ENCODE peak calls at places on chromosomes 16 and 17, in eight cellular contexts. O, Z, Y, K, Q, T, N and W are unnamed samples. For H3K4me1 and H3K36me3, the result is how much of the 10 kb centered on the place peaks cover.

GRCh38 chr16:48206594-48207242 is 37.4 kb upstream of the LONP2 start:
- DNase-seq in K (no peak), T (no peak), N (no peak), O (no peak), Y (peak), Z (no peak), Q (no peak), W (no peak)

GRCh38 chr17:78131172-78132085 is 858 bp downstream of the TMC8 start:
- DNase-seq in N (no peak), Z (peak), K (no peak), O (no peak), Q (no peak), T (peak), Y (peak), W (peak)

GRCh38 chr17:2122641-2123302 is 67.9 kb downstream of the HIC1 start:
- DNase-seq in Z (no peak), Y (peak), N (peak), T (peak), K (no peak), Q (no peak), O (peak), W (peak)

GRCh38 chr17:47690121-47690520 is 3.8 kb upstream of the TBKBP1 start:
- DNase-seq in N (no peak), T (no peak), K (no peak), Z (no peak), Q (no peak), O (no peak), Y (no peak), W (no peak)

GRCh38 chr17:80212962-80213650 is 7.0 kb downstream of the SGSH start:
- DNase-seq in K (no peak), Q (no peak), O (no peak), N (no peak), Z (no peak), Y (no peak), T (no peak), W (no peak)

GRCh38 chr17:10797848-10798328 is 6.0 kb downstream of the TMEM238L start:
- DNase-seq in Q (no peak), O (no peak), Z (no peak), K (no peak), T (peak), N (no peak), Y (peak), W (no peak)

GRCh38 chr17:4479982-4480751 is 18.5 kb upstream of the SPNS2 start:
- DNase-seq in Q (no peak), O (no peak), K (no peak), Z (no peak), Y (no peak), N (no peak), T (no peak), W (no peak)

GRCh38 chr16:72821551-72821950 is 226.4 kb downstream of the ZFHX3 start:
- DNase-seq in Q (no peak), T (no peak), Z (no peak), K (no peak), Y (no peak), O (no peak), N (peak), W (no peak)

GRCh38 chr17:58120195-58120822 is 27.9 kb upstream of the OR4D1 start:
- DNase-seq in Z (peak), Y (no peak), N (peak), K (peak), O (no peak), T (peak), Q (no peak), W (peak)

GRCh38 chr16:72311426-72311825 is 139.5 kb upstream of the PMFBP1 start:
- DNase-seq in N (no peak), Y (no peak), K (no peak), Q (no peak), O (no peak), T (no peak), Z (no peak), W (no peak)

GRCh38 chr17:48420823-48421222 is 9.2 kb downstream of the SKAP1 start:
- DNase-seq in Q (no peak), O (no peak), K (no peak), N (no peak), Y (no peak), Z (no peak), T (no peak), W (no peak)

GRCh38 chr16:85037050-85037410 is 9.4 kb downstream of the KIAA0513 start:
- DNase-seq in Q (peak), K (peak), Y (no peak), Z (no peak), T (no peak), N (no peak), O (no peak), W (no peak)

GRCh38 chr17:2025622-2026309 is 632 bp upstream of the RTN4RL1 start:
- DNase-seq in T (peak), O (peak), Z (no peak), Q (no peak), N (peak), K (peak), Y (peak), W (peak)

GRCh38 chr17:72719582-72720493 is 372.6 kb downstream of the SLC39A11 start:
- DNase-seq in Z (peak), O (no peak), Q (no peak), N (no peak), Y (peak), T (peak), K (no peak), W (no peak)

GRCh38 chr16:50438041-50438437 is 69.3 kb upstream of the BRD7 start:
- DNase-seq in Q (no peak), Y (no peak), T (no peak), K (no peak), O (no peak), Z (no peak), N (no peak), W (no peak)

GRCh38 chr17:57627591-57627990 is 117.5 kb downstream of the CCDC182 start:
- DNase-seq in Q (no peak), Z (no peak), Y (no peak), T (no peak), N (no peak), K (no peak), O (no peak), W (no peak)

GRCh38 chr16:68244903-68245853 is at the start of gene PLA2G15:
- DNase-seq in Q (peak), O (peak), Z (peak), K (peak), Y (peak), T (peak), N (peak), W (peak)

GRCh38 chr16:1771072-1771863 is at the start of gene NME3:
- DNase-seq in K (peak), T (peak), Y (peak), Z (peak), O (peak), Q (no peak), N (peak), W (peak)

GRCh38 chr16:58011652-58012051 is 10.4 kb downstream of the USB1 start:
- DNase-seq in Q (no peak), Y (no peak), Z (no peak), K (no peak), T (no peak), N (no peak), O (no peak), W (no peak)

GRCh38 chr16:68802190-68802589 is 41.1 kb upstream of the TANGO6 start:
- DNase-seq in O (no peak), K (no peak), Z (no peak), Q (no peak), T (no peak), Y (no peak), N (no peak), W (no peak)

GRCh38 chr17:37047631-37048104 is 98.9 kb downstream of the AATF start:
- DNase-seq in K (peak), T (peak), N (peak), O (peak), Z (peak), Y (peak), Q (no peak), W (peak)

GRCh38 chr17:42783062-42783777 is 2.8 kb downstream of the WNK4 start:
- DNase-seq in Q (no peak), Y (no peak), T (no peak), Z (no peak), N (no peak), K (no peak), O (no peak), W (no peak)

GRCh38 chr16:85398688-85399582 is 214.2 kb upstream of the GSE1 start:
- DNase-seq in Z (no peak), Y (no peak), O (peak), N (no peak), T (no peak), K (no peak), Q (peak), W (peak)

GRCh38 chr17:50963139-50963538 is 97.0 kb upstream of the TOB1 start:
- DNase-seq in Y (no peak), O (no peak), Z (no peak), K (no peak), N (no peak), T (no peak), Q (no peak), W (no peak)

GRCh38 chr17:76549215-76549518 is 9.3 kb downstream of the PRCD start:
- DNase-seq in O (peak), Y (no peak), Z (no peak), K (no peak), N (no peak), T (no peak), Q (no peak), W (no peak)

GRCh38 chr16:89037261-89038152 is 56.1 kb upstream of the ACSF3 start:
- DNase-seq in Q (peak), N (no peak), O (no peak), Z (no peak), T (no peak), Y (no peak), K (peak), W (peak)

GRCh38 chr17:50137050-50137449 is 7.1 kb upstream of the SAMD14 start:
- DNase-seq in T (no peak), K (no peak), Q (no peak), N (no peak), Z (no peak), Y (no peak), O (no peak), W (no peak)

GRCh38 chr16:57566436-57566835 is 24.0 kb downstream of the ADGRG5 start:
- DNase-seq in T (no peak), N (no peak), K (no peak), Z (no peak), Q (peak), Y (no peak), O (no peak), W (no peak)

GRCh38 chr17:41775394-41776226 is 10.9 kb downstream of the JUP start:
- DNase-seq in Y (peak), N (no peak), O (peak), Z (no peak), K (peak), Q (no peak), T (peak), W (peak)

GRCh38 chr17:17730250-17730935 is 49.1 kb downstream of the RAI1 start:
- DNase-seq in Q (no peak), N (no peak), K (no peak), Y (no peak), Z (no peak), O (no peak), T (no peak), W (peak)

GRCh38 chr16:89360760-89361435 is 129.5 kb downstream of the ANKRD11 start:
- DNase-seq in N (no peak), K (no peak), Q (no peak), O (no peak), T (peak), Z (peak), Y (peak), W (no peak)

GRCh38 chr16:24430937-24431760 is 108.2 kb upstream of the RBBP6 start:
- DNase-seq in O (no peak), T (no peak), N (no peak), Z (no peak), Q (no peak), K (no peak), Y (no peak), W (no peak)

GRCh38 chr17:49227436-49228261 is 2.9 kb downstream of the PHOSPHO1 start:
- DNase-seq in Y (peak), Q (peak), Z (peak), T (peak), K (peak), O (peak), N (peak), W (peak)

GRCh38 chr16:30903596-30903995 is 7.2 kb downstream of the CTF1 start:
- DNase-seq in Q (no peak), K (no peak), O (no peak), N (no peak), T (no peak), Y (peak), Z (no peak), W (peak)

GRCh38 chr17:6894206-6894528 is 62.6 kb upstream of the TEKT1 start:
- DNase-seq in Z (no peak), K (no peak), O (no peak), T (no peak), Y (no peak), N (no peak), Q (no peak), W (no peak)

GRCh38 chr17:77479817-77480508 is 339.2 kb downstream of the SEC14L1 start:
- DNase-seq in O (no peak), Q (no peak), N (no peak), Y (no peak), K (no peak), Z (no peak), T (no peak), W (no peak)

GRCh38 chr17:80955673-80956306 is 35.9 kb upstream of the CHMP6 start:
- DNase-seq in O (no peak), Y (no peak), Q (no peak), K (no peak), N (no peak), Z (no peak), T (no peak), W (peak)

GRCh38 chr17:47266782-47267181 is 13.2 kb downstream of the ITGB3 start:
- DNase-seq in Y (no peak), T (no peak), Z (no peak), Q (no peak), K (no peak), N (no peak), O (no peak), W (no peak)

GRCh38 chr17:1484586-1485310 is 7.7 kb downstream of the MYO1C start:
- DNase-seq in O (peak), K (peak), Y (peak), Q (no peak), Z (peak), T (peak), N (no peak), W (peak)

GRCh38 chr17:4498461-4499397 is at the start of gene SPNS2:
- DNase-seq in Y (peak), T (peak), Z (peak), N (peak), Q (no peak), K (peak), O (peak), W (peak)

GRCh38 chr16:3797473-3797872 is 80.1 kb upstream of the TRAP1 start:
- DNase-seq in O (no peak), K (no peak), Q (no peak), Z (peak), T (no peak), N (no peak), Y (no peak), W (no peak)
- H3K4me1 ChIP-seq in O (half or more), K (under half), Q (under half), Z (half or more), T (under half), N (under half), Y (under half), W (under half)

GRCh38 chr17:64538508-64539120 is 31.8 kb downstream of the CEP95 start:
- DNase-seq in Q (no peak), T (no peak), O (no peak), N (no peak), Y (no peak), K (no peak), Z (no peak), W (no peak)

GRCh38 chr17:64535357-64535756 is 28.6 kb downstream of the CEP95 start:
- DNase-seq in Q (no peak), Z (no peak), Y (no peak), N (no peak), T (no peak), O (no peak), K (no peak), W (no peak)

GRCh38 chr17:64537488-64537887 is 30.7 kb downstream of the CEP95 start:
- DNase-seq in T (no peak), Q (no peak), Z (no peak), K (peak), N (no peak), Y (no peak), O (no peak), W (no peak)

GRCh38 chr17:64534187-64534586 is 27.4 kb downstream of the CEP95 start:
- DNase-seq in T (no peak), K (peak), O (no peak), Q (no peak), Y (no peak), Z (no peak), N (no peak), W (no peak)

GRCh38 chr17:64536913-64537312 is 30.1 kb downstream of the CEP95 start:
- DNase-seq in K (no peak), N (peak), Y (no peak), Q (no peak), O (no peak), Z (no peak), T (no peak), W (no peak)
- H3K36me3 ChIP-seq in K (half or more), N (under half), Y (half or more), Q (half or more), O (half or more), Z (under half), T (under half), W (under half)

GRCh38 chr16:87855852-87856715 is 13.2 kb downstream of the SLC7A5 start:
- DNase-seq in Z (peak), T (peak), Q (peak), N (peak), K (no peak), O (peak), Y (peak), W (peak)
- H3K4me1 ChIP-seq in Z (under half), T (half or more), Q (half or more), N (under half), K (half or more), O (half or more), Y (under half), W (half or more)

DNA sequence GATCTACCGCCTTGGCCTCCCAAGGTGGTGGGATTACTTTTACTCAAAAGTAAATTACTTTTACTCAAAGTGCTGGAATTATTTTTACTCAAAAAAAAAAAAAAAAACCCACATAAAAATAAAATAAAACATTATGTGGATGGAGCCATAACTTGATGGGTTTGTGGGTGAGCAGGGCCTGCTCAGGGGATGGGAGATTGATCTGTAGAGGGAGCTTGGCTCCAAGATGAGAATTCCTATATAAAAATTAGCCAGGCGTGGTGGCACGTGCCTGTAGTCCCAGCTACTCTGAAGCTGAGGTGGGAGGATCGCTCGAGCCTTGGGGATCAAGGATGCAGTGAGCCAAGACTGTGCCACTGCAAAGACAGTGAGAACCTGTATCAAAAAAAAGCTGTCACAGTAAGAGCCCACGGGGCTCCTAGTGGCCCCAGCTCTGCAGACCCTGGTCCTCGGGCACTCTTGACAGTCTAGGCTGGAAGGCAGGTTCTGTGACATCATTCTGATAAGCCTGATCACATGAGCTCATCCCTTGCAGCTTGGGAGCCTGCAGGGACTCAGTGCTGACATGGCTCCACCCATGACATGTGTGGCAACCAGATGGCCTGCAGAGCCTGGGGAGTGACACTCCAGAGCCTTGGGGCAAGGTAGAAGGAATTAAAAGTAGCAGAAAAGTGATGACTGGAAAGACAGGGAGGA is 42.5 kb downstream of the ST3GAL2 start:
- DNase-seq in O (no peak), Y (peak), N (no peak), Z (no peak), Q (no peak), T (no peak), K (peak), W (no peak)
- H3K36me3 ChIP-seq in O (under half), Y (under half), N (under half), Z (under half), Q (under half), T (under half), K (half or more), W (under half)

GRCh38 chr17:21168555-21168865 is 41.7 kb downstream of the DHRS7B start:
- DNase-seq in K (no peak), O (no peak), Y (no peak), Q (no peak), N (no peak), T (no peak), Z (no peak), W (no peak)
- H3K4me1 ChIP-seq in K (under half), O (half or more), Y (under half), Q (under half), N (under half), T (under half), Z (under half), W (half or more)

GRCh38 chr17:38719284-38719942 is 10.7 kb upstream of the CISD3 start:
- DNase-seq in N (no peak), Y (no peak), Q (no peak), K (no peak), T (no peak), Z (no peak), O (no peak), W (no peak)
- H3K36me3 ChIP-seq in N (under half), Y (half or more), Q (under half), K (half or more), T (under half), Z (under half), O (half or more), W (half or more)

DNA sequence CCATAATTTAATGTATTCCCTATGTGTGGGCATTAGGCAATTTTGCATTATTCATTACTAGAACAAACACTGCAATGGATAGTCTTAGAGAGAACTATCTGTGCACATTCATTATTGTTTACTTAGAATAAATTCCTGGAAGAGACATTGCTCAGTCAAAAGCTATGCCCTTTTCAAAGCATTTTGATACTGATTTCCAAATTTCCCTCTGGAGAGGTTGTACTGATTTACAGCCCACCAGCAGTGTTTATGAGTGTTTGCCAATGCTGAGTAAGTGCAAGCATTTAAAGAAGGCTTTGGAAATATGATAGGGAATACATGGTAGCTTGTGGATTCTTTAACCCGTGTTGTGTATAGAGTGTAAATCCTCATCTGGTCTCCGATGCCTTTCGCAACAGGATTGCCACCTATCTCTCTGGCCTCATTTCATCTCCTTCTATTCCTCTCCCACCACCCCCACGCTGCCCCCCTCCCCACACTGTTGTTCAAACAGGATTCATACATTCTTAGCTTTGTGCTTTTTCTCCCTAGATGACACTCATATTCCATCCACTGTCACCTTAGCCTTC is 33.4 kb upstream of the MMD start:
- DNase-seq in Y (no peak), Z (no peak), O (no peak), N (peak), T (no peak), Q (no peak), K (no peak), W (no peak)
- H3K4me1 ChIP-seq in Y (under half), Z (under half), O (under half), N (under half), T (under half), Q (half or more), K (under half), W (under half)